ENCODE peak calls at places on chromosomes 6 and 20, in four cellular contexts. V is cardiac fibroblast, L is ELF-1, R is EH. J is an unnamed sample.

GRCh38 chr20:50372770-50373088 is 137.5 kb upstream of the PTPN1 start:
- DNase-seq in V (peak; percentile 9), L (peak; percentile 71), R (no peak), J (no peak)

GRCh38 chr6:118787746-118788419 is 106.1 kb upstream of the ASF1A start:
- DNase-seq in V (peak; percentile 27), L (no peak), R (peak; percentile 36), J (no peak)

GRCh38 chr20:59333260-59333845 is 32.9 kb downstream of the EDN3 start:
- DNase-seq in V (no peak), L (no peak), R (no peak), J (no peak)

GRCh38 chr20:44038681-44039123 is 124.0 kb downstream of the TOX2 start:
- DNase-seq in V (no peak), L (peak; percentile 12), R (no peak), J (no peak)

GRCh38 chr6:47700051-47700450 is 1.7 kb downstream of the ADGRF4 start:
- DNase-seq in V (peak; percentile 74), L (peak; percentile 14), R (peak; percentile 19), J (peak; percentile 58)

GRCh38 chr6:81636930-81637568 is 115.4 kb downstream of the TENT5A start:
- DNase-seq in V (no peak), L (no peak), R (peak; percentile 62), J (no peak)

GRCh38 chr20:53866787-53867740 is 203.3 kb downstream of the BCAS1 start:
- DNase-seq in V (no peak), L (peak; percentile 36), R (peak; percentile 48), J (no peak)

GRCh38 chr6:16035488-16036080 is 93.3 kb upstream of the MYLIP start:
- DNase-seq in V (no peak), L (no peak), R (no peak), J (no peak)

GRCh38 chr6:131213501-131213990 is 78.3 kb downstream of the AKAP7 start:
- DNase-seq in V (peak; percentile 77), L (no peak), R (no peak), J (peak; percentile 66)

GRCh38 chr20:25372584-25373336 is 17.9 kb downstream of the ABHD12 start:
- DNase-seq in V (peak; percentile 50), L (no peak), R (peak; percentile 95), J (peak; percentile 90)

GRCh38 chr6:154488802-154489437 is 21.6 kb downstream of the CNKSR3 start:
- DNase-seq in V (peak; percentile 56), L (no peak), R (peak; percentile 71), J (peak; percentile 72)